ENCODE peak calls at places on chromosomes 12 and 14, in six cellular contexts. U is left cardiac atrium; O is central memory CD8-positive, alpha-beta T cell; Q is foreskin keratinocyte; T is natural killer cell treated with Interleukin-12 subunit alpha and Interleukin-12 subunit beta and Interleukin-15 and Interleukin-18, amount 100 ng/mL, for 72 hours; D is RWPE2. W is an unnamed sample.

GRCh38 chr14:50377671-50378070 is 19.0 kb downstream of the CDKL1 start:
- ATAC-seq in U (no peak), O (no peak), Q (no peak), T (no peak), D (no peak), W (no peak)

GRCh38 chr14:65396082-65396910 is 16.2 kb upstream of the FUT8 start:
- ATAC-seq in U (no peak), O (no peak), Q (no peak), T (no peak), D (no peak), W (no peak)

GRCh38 chr12:27158322-27158721 is 75.9 kb upstream of the C12orf71 start:
- ATAC-seq in U (no peak), O (no peak), Q (no peak), T (no peak), D (no peak), W (no peak)

GRCh38 chr12:121702944-121703343 is 9.6 kb upstream of the TMEM120B start:
- ATAC-seq in U (no peak), O (no peak), Q (no peak), T (no peak), D (no peak), W (no peak)

GRCh38 chr12:11741434-11742092 is 92.1 kb downstream of the ETV6 start:
- ATAC-seq in U (no peak), O (no peak), Q (peak), T (no peak), D (peak), W (no peak)

GRCh38 chr12:30725739-30726138 is 29.0 kb downstream of the CAPRIN2 start:
- ATAC-seq in U (no peak), O (no peak), Q (peak), T (no peak), D (peak), W (no peak)

GRCh38 chr12:92912052-92912451 is 17.0 kb downstream of the EEA1 start:
- ATAC-seq in U (no peak), O (no peak), Q (peak), T (peak), D (peak), W (no peak)

GRCh38 chr14:83874662-83875061 is 1655.3 kb upstream of the FLRT2 start:
- ATAC-seq in U (no peak), O (no peak), Q (peak), T (no peak), D (no peak), W (no peak)

GRCh38 chr14:95500201-95500681 is 16.2 kb downstream of the SYNE3 start:
- ATAC-seq in U (no peak), O (no peak), Q (no peak), T (no peak), D (no peak), W (no peak)

GRCh38 chr14:100899841-100900771 is 3.4 kb downstream of the RTL1 start:
- ATAC-seq in U (peak), O (no peak), Q (no peak), T (no peak), D (no peak), W (peak)

GRCh38 chr12:119996417-119996816 is 7.4 kb downstream of the BICDL1 start:
- ATAC-seq in U (no peak), O (no peak), Q (no peak), T (no peak), D (no peak), W (no peak)

GRCh38 chr12:62250671-62251608 is 9.3 kb upstream of the USP15 start:
- ATAC-seq in U (no peak), O (no peak), Q (peak), T (peak), D (peak), W (peak)

GRCh38 chr12:40263616-40264409 is 39.0 kb downstream of the LRRK2 start:
- ATAC-seq in U (no peak), O (no peak), Q (no peak), T (no peak), D (no peak), W (no peak)

W was measured in gastroesophageal sphincter.